ENCODE peak calls at places on chromosomes 5 and 9, in four cellular contexts. One of them, this sample, is unnamed.

GRCh38 chr5:10354048-10354872 is 765 bp downstream of the MARCHF6 start:
- DNase-seq in transverse colon: peak
- DNase-seq in HL-60: peak
- DNase-seq in endodermal cell: peak
- DNase-seq in this sample: no peak

GRCh38 chr9:94086961-94087360 is 2.7 kb downstream of the PTPDC1 start:
- DNase-seq in transverse colon: no peak
- DNase-seq in HL-60: no peak
- DNase-seq in endodermal cell: no peak
- DNase-seq in this sample: no peak

GRCh38 chr5:34519489-34520220 is 136.5 kb upstream of the RAI14 start:
- DNase-seq in transverse colon: no peak
- DNase-seq in HL-60: no peak
- DNase-seq in endodermal cell: no peak
- DNase-seq in this sample: no peak

GRCh38 chr9:16482764-16483163 is 387.7 kb downstream of the BNC2 start:
- DNase-seq in transverse colon: no peak
- DNase-seq in HL-60: no peak
- DNase-seq in endodermal cell: no peak
- DNase-seq in this sample: no peak

GRCh38 chr9:134789168-134789567 is 91.4 kb upstream of the FCN2 start:
- DNase-seq in transverse colon: no peak
- DNase-seq in HL-60: no peak
- DNase-seq in endodermal cell: no peak
- DNase-seq in this sample: no peak

GRCh38 chr5:81657386-81657785 is 93.5 kb downstream of the SSBP2 start:
- DNase-seq in transverse colon: peak
- DNase-seq in HL-60: no peak
- DNase-seq in endodermal cell: no peak
- DNase-seq in this sample: no peak

GRCh38 chr5:3124410-3124809 is 372.9 kb upstream of the IRX2 start:
- DNase-seq in transverse colon: no peak
- DNase-seq in HL-60: no peak
- DNase-seq in endodermal cell: peak
- DNase-seq in this sample: no peak

GRCh38 chr9:97382099-97382718 is 29.7 kb upstream of the TDRD7 start:
- DNase-seq in transverse colon: no peak
- DNase-seq in HL-60: no peak
- DNase-seq in endodermal cell: no peak
- DNase-seq in this sample: no peak

GRCh38 chr5:172791291-172791690 is 20.3 kb upstream of the DUSP1 start:
- DNase-seq in transverse colon: no peak
- DNase-seq in HL-60: no peak
- DNase-seq in endodermal cell: peak
- DNase-seq in this sample: no peak

GRCh38 chr5:115949096-115949495 is 13.2 kb upstream of the LVRN start:
- DNase-seq in transverse colon: no peak
- DNase-seq in HL-60: no peak
- DNase-seq in endodermal cell: no peak
- DNase-seq in this sample: no peak

GRCh38 chr9:82601272-82601835 is 461.6 kb downstream of the RASEF start:
- DNase-seq in transverse colon: no peak
- DNase-seq in HL-60: no peak
- DNase-seq in endodermal cell: no peak
- DNase-seq in this sample: no peak

GRCh38 chr5:44603496-44604272 is 205.1 kb upstream of the MRPS30 start:
- DNase-seq in transverse colon: no peak
- DNase-seq in HL-60: no peak
- DNase-seq in endodermal cell: peak
- DNase-seq in this sample: no peak

GRCh38 chr9:104927216-104927911 is 591 bp downstream of the ABCA1 start:
- DNase-seq in transverse colon: peak
- DNase-seq in HL-60: peak
- DNase-seq in endodermal cell: peak
- DNase-seq in this sample: no peak

GRCh38 chr9:96566401-96567202 is 53.0 kb downstream of the CDC14B start:
- DNase-seq in transverse colon: peak
- DNase-seq in HL-60: peak
- DNase-seq in endodermal cell: peak
- DNase-seq in this sample: peak

GRCh38 chr9:5608298-5609254 is 20.3 kb upstream of the RIC1 start:
- DNase-seq in transverse colon: no peak
- DNase-seq in HL-60: peak
- DNase-seq in endodermal cell: no peak
- DNase-seq in this sample: no peak

GRCh38 chr9:81729141-81729540 is 39.8 kb upstream of the TLE1 start:
- DNase-seq in transverse colon: no peak
- DNase-seq in HL-60: no peak
- DNase-seq in endodermal cell: no peak
- DNase-seq in this sample: no peak

GRCh38 chr9:6552033-6552737 is 93.3 kb downstream of the GLDC start:
- DNase-seq in transverse colon: no peak
- DNase-seq in HL-60: no peak
- DNase-seq in endodermal cell: no peak
- DNase-seq in this sample: no peak

GRCh38 chr5:154523704-154524103 is 45.7 kb upstream of the HAND1 start:
- DNase-seq in transverse colon: no peak
- DNase-seq in HL-60: no peak
- DNase-seq in endodermal cell: peak
- DNase-seq in this sample: no peak

GRCh38 chr9:121295662-121296191 is 27.8 kb downstream of the GSN start:
- DNase-seq in transverse colon: no peak
- DNase-seq in HL-60: no peak
- DNase-seq in endodermal cell: no peak
- DNase-seq in this sample: no peak

GRCh38 chr9:121296213-121297127 is 28.5 kb downstream of the GSN start:
- DNase-seq in transverse colon: no peak
- DNase-seq in HL-60: no peak
- DNase-seq in endodermal cell: no peak
- DNase-seq in this sample: no peak

GRCh38 chr9:121292801-121293241 is 24.9 kb downstream of the GSN start:
- DNase-seq in transverse colon: no peak
- DNase-seq in HL-60: no peak
- DNase-seq in endodermal cell: no peak
- DNase-seq in this sample: no peak

GRCh38 chr9:121294866-121295661 is 27.1 kb downstream of the GSN start:
- DNase-seq in transverse colon: no peak
- DNase-seq in HL-60: no peak
- DNase-seq in endodermal cell: no peak
- DNase-seq in this sample: no peak

GRCh38 chr9:121294181-121294743 is 26.3 kb downstream of the GSN start:
- DNase-seq in transverse colon: no peak
- DNase-seq in HL-60: no peak
- DNase-seq in endodermal cell: no peak
- DNase-seq in this sample: no peak
- H3K4me3 ChIP-seq in transverse colon: no peak
- H3K4me3 ChIP-seq in HL-60: no peak
- H3K4me3 ChIP-seq in endodermal cell: no peak
- H3K4me3 ChIP-seq in this sample: no peak

DNA sequence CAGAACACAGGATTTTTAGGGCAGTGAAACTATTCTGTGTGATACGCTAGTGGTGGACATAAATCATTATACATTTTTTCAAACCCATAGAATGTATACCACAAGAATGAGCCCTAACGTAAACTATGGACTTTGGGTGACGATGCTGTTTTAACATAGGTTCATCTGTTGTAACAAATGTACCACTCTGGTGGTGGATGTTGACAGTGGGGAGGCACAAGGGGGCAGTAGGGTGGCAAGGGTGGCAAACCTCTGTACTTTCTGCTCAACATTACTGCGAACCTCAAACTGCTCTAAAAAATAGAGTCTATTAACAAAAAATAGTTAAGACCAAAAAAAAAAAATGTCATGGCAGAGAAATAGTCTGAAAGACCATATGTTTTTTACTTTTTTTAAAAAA is 9.1 kb upstream of the MVB12B start:
- DNase-seq in transverse colon: peak
- DNase-seq in HL-60: peak
- DNase-seq in endodermal cell: no peak
- DNase-seq in this sample: no peak
- TF ChIP-seq CTCF in transverse colon: peak
- TF ChIP-seq CTCF in HL-60: no peak
- TF ChIP-seq CTCF in endodermal cell: peak
- TF ChIP-seq CTCF in this sample: no peak

DNA sequence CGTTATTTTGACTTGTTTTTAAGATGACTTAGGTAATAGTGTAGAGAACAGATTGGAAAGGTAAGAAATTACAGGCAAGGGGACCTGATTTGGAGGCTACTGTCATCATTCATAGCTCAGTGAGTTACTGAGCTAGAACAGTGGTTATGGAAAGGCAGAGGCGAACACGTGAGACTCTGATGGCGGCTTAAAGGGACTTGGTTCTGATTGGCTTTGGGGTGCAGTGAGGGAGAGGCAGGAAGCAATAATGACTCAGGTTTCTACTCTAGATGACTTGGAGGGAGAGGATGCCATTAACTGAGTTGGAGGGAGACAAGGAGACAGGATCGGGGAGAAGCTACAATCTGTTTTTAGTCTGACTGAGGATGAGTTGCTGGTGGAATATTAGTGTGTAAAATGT is 3.0 kb downstream of the F2RL2 start:
- DNase-seq in transverse colon: no peak
- DNase-seq in HL-60: no peak
- DNase-seq in endodermal cell: no peak
- DNase-seq in this sample: no peak
- H3K4me3 ChIP-seq in transverse colon: no peak
- H3K4me3 ChIP-seq in HL-60: no peak
- H3K4me3 ChIP-seq in endodermal cell: no peak
- H3K4me3 ChIP-seq in this sample: no peak

GRCh38 chr9:127346584-127346983 is 50.4 kb upstream of the SLC2A8 start:
- DNase-seq in transverse colon: no peak
- DNase-seq in HL-60: no peak
- DNase-seq in endodermal cell: no peak
- DNase-seq in this sample: no peak
- TF ChIP-seq CTCF in transverse colon: no peak
- TF ChIP-seq CTCF in HL-60: no peak
- TF ChIP-seq CTCF in endodermal cell: no peak
- TF ChIP-seq CTCF in this sample: no peak

This sample was measured in GM12864.